ENCODE peak calls at places on chromosomes 2 and 18, in ten cellular contexts. V is lower lobe of right lung, L is BE2C, C is fibroblast of pulmonary artery, S is thyroid gland, H is fibroblast of the aortic adventitia, E is IMR-90, G is fibroblast of lung, W is fibroblast of mammary gland, N is upper lobe of right lung. B is an unnamed sample.

GRCh38 chr2:218853766-218854165 is 5.8 kb upstream of the WNT6 start:
- DNase-seq in V (no peak), L (peak; percentile 52), C (peak; percentile 38), S (no peak), H (no peak), E (peak; percentile 13), G (no peak), W (peak; percentile 59), N (no peak), B (peak; percentile 30)

GRCh38 chr2:195477248-195477995 is 179.6 kb upstream of the SLC39A10 start:
- DNase-seq in V (no peak), L (no peak), C (peak; percentile 85), S (no peak), H (peak; percentile 82), E (peak; percentile 87), G (peak; percentile 82), W (peak; percentile 81), N (no peak), B (peak; percentile 85)

GRCh38 chr2:62785810-62786593 is 80.5 kb downstream of the EHBP1 start:
- DNase-seq in V (no peak), L (no peak), C (peak; percentile 38), S (no peak), H (peak; percentile 69), E (peak; percentile 64), G (peak; percentile 66), W (peak; percentile 66), N (no peak), B (peak; percentile 74)

GRCh38 chr2:241893265-241893664 is 23.7 kb downstream of the RTP5 start:
- DNase-seq in V (peak; percentile 30), L (no peak), C (no peak), S (no peak), H (no peak), E (no peak), G (no peak), W (no peak), N (peak; percentile 42), B (no peak)

GRCh38 chr2:196431957-196432356 is 207.6 kb upstream of the CCDC150 start:
- DNase-seq in V (no peak), L (peak; percentile 44), C (peak; percentile 26), S (no peak), H (no peak), E (peak; percentile 20), G (peak; percentile 34), W (peak; percentile 29), N (no peak), B (peak; percentile 25)

GRCh38 chr18:10442551-10442971 is 11.9 kb upstream of the APCDD1 start:
- DNase-seq in V (no peak), L (no peak), C (no peak), S (no peak), H (no peak), E (no peak), G (peak; percentile 30), W (no peak), N (no peak), B (peak; percentile 18)

GRCh38 chr2:1032030-1032429 is 81.4 kb downstream of the SNTG2 start:
- DNase-seq in V (no peak), L (no peak), C (no peak), S (no peak), H (no peak), E (no peak), G (no peak), W (no peak), N (no peak), B (no peak)

GRCh38 chr2:227848586-227848985 is 22.8 kb upstream of the DAW1 start:
- DNase-seq in V (no peak), L (no peak), C (no peak), S (no peak), H (no peak), E (no peak), G (no peak), W (no peak), N (no peak), B (no peak)

GRCh38 chr2:240578110-240578450 is 8.5 kb upstream of the CAPN10 start:
- DNase-seq in V (no peak), L (no peak), C (no peak), S (no peak), H (no peak), E (no peak), G (no peak), W (no peak), N (no peak), B (no peak)

GRCh38 chr18:45106331-45106774 is 425.7 kb downstream of the SETBP1 start:
- DNase-seq in V (no peak), L (no peak), C (peak; percentile 23), S (no peak), H (peak; percentile 56), E (no peak), G (peak; percentile 35), W (peak; percentile 51), N (no peak), B (peak; percentile 95)

DNA sequence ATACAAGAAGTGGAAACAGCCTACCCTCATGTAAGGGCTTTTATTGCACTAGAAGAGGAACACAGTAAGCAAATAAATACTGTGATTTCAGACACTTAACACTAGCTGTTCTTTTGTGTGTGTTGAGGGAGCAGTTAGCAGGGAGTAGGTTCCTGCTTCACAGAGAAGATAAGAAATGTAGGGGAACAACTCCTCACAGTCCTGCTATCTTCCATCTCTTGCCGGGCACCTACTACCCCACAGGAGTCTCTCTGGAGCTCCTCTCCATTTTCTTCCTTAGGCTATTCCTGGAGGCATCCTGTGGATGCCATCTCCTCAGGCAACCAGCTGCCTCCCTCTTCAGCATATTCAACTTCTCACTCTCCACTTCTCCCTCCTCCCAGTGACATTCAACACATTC is 145.0 kb downstream of the SRBD1 start:
- DNase-seq in V (no peak), L (no peak), C (no peak), S (no peak), H (no peak), E (no peak), G (no peak), W (no peak), N (no peak), B (no peak)
- H3K4me3 ChIP-seq in V (no peak overlapping the region), L (no peak overlapping the region), C (no peak overlapping the region), S (no peak overlapping the region), H (no peak overlapping the region), E (no peak overlapping the region), G (no peak overlapping the region), W (no peak overlapping the region), N (no peak overlapping the region), B (no peak overlapping the region)

GRCh38 chr2:120852200-120852815 is 116.6 kb downstream of the GLI2 start:
- DNase-seq in V (peak; percentile 23), L (no peak), C (no peak), S (no peak), H (no peak), E (no peak), G (no peak), W (no peak), N (peak; percentile 39), B (peak; percentile 20)
- TF ChIP-seq CTCF in V (no peak), L (no peak), C (no peak), S (no peak), H (no peak), E (no peak), G (no peak), W (no peak), N (no peak), B (no peak)

DNA sequence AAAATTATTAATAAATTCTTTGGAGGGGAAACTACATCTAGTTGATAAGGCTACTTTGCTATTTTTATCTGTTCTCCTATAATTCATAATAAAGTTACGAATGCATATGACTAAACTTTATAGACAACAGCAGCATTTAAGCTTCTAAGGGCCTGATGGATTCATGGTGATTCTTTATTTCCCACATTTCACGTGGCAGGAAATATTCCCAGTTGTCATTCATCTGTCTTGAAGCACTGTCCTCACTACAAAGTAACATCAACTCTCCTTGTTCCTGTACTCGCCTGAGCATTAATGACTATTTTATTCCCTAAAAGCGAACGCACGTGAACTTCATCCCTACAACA is 2.6 kb downstream of the SATB2 start:
- DNase-seq in V (no peak), L (no peak), C (no peak), S (no peak), H (no peak), E (no peak), G (no peak), W (no peak), N (no peak), B (no peak)
- H3K4me3 ChIP-seq in V (no peak overlapping the region), L (no peak overlapping the region), C (peak overlapping the region; percentile 80), S (no peak overlapping the region), H (peak overlapping the region; percentile 91), E (peak overlapping the region; percentile 78), G (peak overlapping the region; percentile 90), W (no peak overlapping the region), N (no peak overlapping the region), B (peak overlapping the region; percentile 86)

GRCh38 chr18:76259012-76259568 is 236.0 kb downstream of the ZNF516 start:
- DNase-seq in V (no peak), L (no peak), C (no peak), S (no peak), H (no peak), E (no peak), G (peak; percentile 34), W (no peak), N (no peak), B (no peak)
- TF ChIP-seq CTCF in V (no peak), L (no peak), C (peak; percentile 4), S (no peak), H (no peak), E (no peak), G (peak; percentile 26), W (no peak), N (peak; percentile 21), B (no peak)

GRCh38 chr18:812123-812672 is at the start of gene YES1:
- DNase-seq in V (peak; percentile 82), L (peak; percentile 50), C (peak; percentile 76), S (peak; percentile 85), H (peak; percentile 63), E (peak; percentile 61), G (peak; percentile 71), W (peak; percentile 58), N (peak; percentile 91), B (peak; percentile 69)

GRCh38 chr18:811192-812122 is 585 bp downstream of the YES1 start:
- DNase-seq in V (peak; percentile 73), L (no peak), C (peak; percentile 24), S (peak; percentile 58), H (peak; percentile 40), E (peak; percentile 26), G (peak; percentile 32), W (peak; percentile 29), N (peak; percentile 86), B (peak; percentile 30)

GRCh38 chr18:808502-808901 is 3.5 kb downstream of the YES1 start:
- DNase-seq in V (no peak), L (no peak), C (no peak), S (no peak), H (no peak), E (no peak), G (no peak), W (no peak), N (no peak), B (no peak)

GRCh38 chr18:808086-808485 is 4.0 kb downstream of the YES1 start:
- DNase-seq in V (no peak), L (no peak), C (peak; percentile 41), S (no peak), H (peak; percentile 52), E (peak; percentile 64), G (peak; percentile 33), W (peak; percentile 36), N (no peak), B (peak; percentile 17)

DNA sequence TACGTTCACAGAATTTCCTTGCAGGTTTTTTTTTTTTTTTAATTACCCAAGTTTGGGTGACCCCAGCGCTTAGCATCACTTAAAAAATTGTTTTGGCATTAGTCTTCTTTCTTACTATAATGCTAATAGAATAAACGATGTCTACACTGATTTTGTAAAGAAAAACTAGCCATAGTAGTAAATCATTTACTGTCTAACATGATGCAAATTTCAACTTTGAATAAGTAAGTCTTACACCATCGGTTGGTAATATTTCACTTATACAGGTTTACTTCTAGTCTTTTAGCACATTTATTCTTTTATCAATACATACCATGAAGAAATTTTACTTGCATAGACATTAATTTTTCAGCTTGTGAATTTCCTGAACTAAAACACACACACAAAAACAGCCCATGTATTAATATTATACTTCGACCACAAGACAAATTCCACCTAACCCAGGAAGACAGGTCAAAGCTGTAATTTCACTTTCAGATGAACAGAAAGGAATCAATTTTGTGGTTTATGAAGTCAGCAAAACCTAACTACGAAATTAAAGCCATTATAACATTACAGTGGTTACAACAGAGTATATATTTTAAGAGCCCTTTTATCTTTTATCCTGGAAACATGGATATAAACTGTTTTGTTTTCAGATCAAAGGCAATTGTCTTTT is 1.9 kb downstream of the YES1 start:
- DNase-seq in V (no peak), L (no peak), C (no peak), S (no peak), H (no peak), E (no peak), G (no peak), W (no peak), N (no peak), B (no peak)
- H3K4me3 ChIP-seq in V (peak overlapping the region; percentile 91), L (no peak overlapping the region), C (peak overlapping the region; percentile 96), S (no peak overlapping the region), H (peak overlapping the region; percentile 88), E (no peak overlapping the region), G (peak overlapping the region; percentile 99), W (no peak overlapping the region), N (peak overlapping the region; percentile 90), B (no peak overlapping the region)

B was measured in AG10803.